ENCODE peak calls at places on chromosomes 1 and 21, in four cellular contexts. N, F, R and Q are unnamed samples.

GRCh38 chr1:235958021-235958420 is 91.3 kb upstream of the LYST start:
- DNase-seq in N (no peak), F (no peak), R (no peak), Q (no peak)

GRCh38 chr1:223703668-223704013 is 8.7 kb upstream of the CAPN2 start:
- DNase-seq in N (no peak), F (no peak), R (no peak), Q (no peak)

GRCh38 chr1:66494488-66494887 is 39.5 kb upstream of the SGIP1 start:
- DNase-seq in N (no peak), F (no peak), R (no peak), Q (no peak)

GRCh38 chr1:29222686-29223085 is 8.0 kb downstream of the MECR start:
- DNase-seq in N (no peak), F (no peak), R (no peak), Q (no peak)

GRCh38 chr21:44571844-44572782 is 1.4 kb upstream of the KRTAP10-4 start:
- DNase-seq in N (no peak), F (no peak), R (no peak), Q (no peak)

GRCh38 chr1:115198938-115199337 is 109.6 kb upstream of the TSPAN2 start:
- DNase-seq in N (peak; percentile 84), F (no peak), R (peak; percentile 96), Q (no peak)

GRCh38 chr1:90800012-90800717 is 83.1 kb upstream of the BARHL2 start:
- DNase-seq in N (no peak), F (no peak), R (no peak), Q (no peak)

GRCh38 chr1:245301921-245302320 is 147.1 kb downstream of the KIF26B start:
- DNase-seq in N (no peak), F (no peak), R (no peak), Q (no peak)

GRCh38 chr1:224497714-224498573 is 63.3 kb upstream of the WDR26 start:
- DNase-seq in N (peak; percentile 89), F (no peak), R (no peak), Q (peak; percentile 93)

GRCh38 chr1:248618878-248619277 is 16.0 kb downstream of the OR2T11 start:
- DNase-seq in N (peak; percentile 31), F (peak; percentile 39), R (no peak), Q (peak; percentile 66)

GRCh38 chr1:43914576-43915525 is 18.8 kb upstream of the ARTN start:
- DNase-seq in N (no peak), F (no peak), R (no peak), Q (no peak)

GRCh38 chr1:1915911-1916835 is 1.1 kb downstream of the CALML6 start:
- DNase-seq in N (no peak), F (peak; percentile 94), R (no peak), Q (no peak)

GRCh38 chr1:244735404-244735803 is 82.5 kb downstream of the DESI2 start:
- DNase-seq in N (peak; percentile 22), F (no peak), R (no peak), Q (peak; percentile 30)

GRCh38 chr1:59427155-59427554 is 130.3 kb downstream of the FGGY start:
- DNase-seq in N (peak; percentile 59), F (no peak), R (peak; percentile 69), Q (no peak)

GRCh38 chr21:45255381-45256020 is 32.2 kb downstream of the POFUT2 start:
- DNase-seq in N (no peak), F (no peak), R (no peak), Q (peak; percentile 18)

GRCh38 chr21:42632336-42632751 is 21.1 kb upstream of the PDE9A start:
- DNase-seq in N (no peak), F (no peak), R (no peak), Q (no peak)

GRCh38 chr1:94240822-94241221 is 3.4 kb upstream of the ARHGAP29 start:
- DNase-seq in N (no peak), F (no peak), R (no peak), Q (no peak)

GRCh38 chr1:225896937-225897549 is 8.1 kb upstream of the LEFTY1 start:
- DNase-seq in N (no peak), F (peak; percentile 52), R (no peak), Q (peak; percentile 93)

GRCh38 chr1:26351591-26352337 is 2.2 kb downstream of the CRYBG2 start:
- DNase-seq in N (peak; percentile 53), F (no peak), R (no peak), Q (no peak)

GRCh38 chr1:33099290-33100118 is 18.6 kb downstream of the AZIN2 start:
- DNase-seq in N (peak; percentile 100), F (no peak), R (peak; percentile 100), Q (peak; percentile 94)

GRCh38 chr1:197919523-197920301 is 2.5 kb downstream of the LHX9 start:
- DNase-seq in N (no peak), F (peak; percentile 16), R (no peak), Q (no peak)

GRCh38 chr1:236395780-236396664 is 1.9 kb downstream of the EDARADD start:
- DNase-seq in N (no peak), F (peak; percentile 21), R (no peak), Q (no peak)

GRCh38 chr1:32900956-32901822 is at the start of gene TMEM54:
- DNase-seq in N (peak; percentile 18), F (peak; percentile 82), R (no peak), Q (no peak)

GRCh38 chr1:11741482-11741881 is 5.5 kb downstream of the AGTRAP start:
- DNase-seq in N (no peak), F (no peak), R (no peak), Q (no peak)

GRCh38 chr1:11740258-11741192 is 4.6 kb downstream of the AGTRAP start:
- DNase-seq in N (no peak), F (no peak), R (no peak), Q (peak; percentile 55)

GRCh38 chr1:11744287-11744686 is 8.4 kb downstream of the AGTRAP start:
- DNase-seq in N (no peak), F (no peak), R (no peak), Q (no peak)

GRCh38 chr1:11738783-11739182 is 2.8 kb downstream of the AGTRAP start:
- DNase-seq in N (no peak), F (no peak), R (no peak), Q (no peak)

DNA sequence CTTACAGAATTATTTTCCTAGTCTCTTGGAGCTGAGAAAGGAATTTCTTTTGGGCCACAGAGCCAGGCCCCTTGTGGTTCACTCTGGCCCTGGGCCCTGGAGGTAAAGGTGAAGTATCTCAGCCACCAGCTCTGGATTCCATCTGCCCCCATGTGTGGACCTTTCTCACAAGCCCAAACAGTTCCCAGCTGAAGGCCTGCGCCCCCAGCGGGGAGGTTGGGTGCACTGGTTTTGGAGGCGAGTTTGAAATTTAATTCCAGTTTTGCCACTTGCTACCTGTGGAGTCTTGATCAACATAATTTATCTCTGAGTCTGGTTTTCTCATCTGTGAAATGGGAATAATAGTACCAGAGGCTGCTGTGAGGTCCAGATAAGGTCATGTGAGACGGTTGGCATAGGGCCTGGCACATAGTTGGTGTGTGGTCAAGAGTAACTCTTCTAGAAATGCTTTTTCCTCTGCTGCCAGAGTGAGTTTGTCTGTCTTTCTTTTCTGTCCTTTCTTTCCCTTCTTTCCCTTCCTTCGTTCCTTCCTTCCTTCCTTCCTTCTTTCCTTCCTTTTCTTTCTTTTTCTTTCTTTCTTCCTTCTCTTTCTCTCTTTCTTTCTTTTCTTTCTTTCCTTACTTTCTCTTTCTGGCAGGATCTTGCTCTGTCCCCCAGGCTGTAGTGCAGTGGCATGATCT is 6.1 kb downstream of the AGTRAP start:
- DNase-seq in N (no peak), F (no peak), R (no peak), Q (no peak)
- TF ChIP-seq CTCF in N (no peak), F (no peak), R (no peak), Q (no peak)

DNA sequence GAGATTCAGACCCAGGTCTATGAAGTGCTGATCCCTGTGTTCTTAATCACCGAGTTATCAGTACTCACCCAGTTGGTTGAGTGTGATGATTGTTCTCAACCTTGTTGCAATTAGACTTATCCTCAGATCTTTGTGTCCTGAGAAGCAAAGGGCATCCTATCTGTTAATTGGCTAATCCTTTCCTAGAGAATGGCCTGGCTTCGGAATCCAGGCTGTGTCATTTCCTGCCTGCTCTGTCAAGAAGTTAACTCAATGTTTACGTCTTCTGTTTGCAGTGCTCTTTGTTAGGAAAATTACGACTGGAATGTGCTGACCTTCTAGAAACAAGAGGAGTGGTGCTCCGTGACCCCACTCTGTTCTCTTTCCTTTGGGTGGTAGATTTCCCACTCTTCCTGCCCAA is 14.7 kb downstream of the GAS5 start:
- DNase-seq in N (peak; percentile 54), F (no peak), R (no peak), Q (no peak)
- H3K4me3 ChIP-seq in N (no peak overlapping the region), F (no peak overlapping the region), R (no peak overlapping the region), Q (no peak overlapping the region)

GRCh38 chr1:11841245-11842153 is 6.1 kb downstream of the NPPA start:
- DNase-seq in N (no peak), F (no peak), R (no peak), Q (no peak)

GRCh38 chr1:11842154-11843041 is 5.2 kb downstream of the NPPA start:
- DNase-seq in N (no peak), F (no peak), R (no peak), Q (peak; percentile 29)

GRCh38 chr1:11850121-11850520 is 2.5 kb upstream of the NPPA start:
- DNase-seq in N (no peak), F (no peak), R (no peak), Q (no peak)

GRCh38 chr1:11847667-11848445 is at the start of gene NPPA:
- DNase-seq in N (peak; percentile 29), F (no peak), R (peak; percentile 55), Q (no peak)

DNA sequence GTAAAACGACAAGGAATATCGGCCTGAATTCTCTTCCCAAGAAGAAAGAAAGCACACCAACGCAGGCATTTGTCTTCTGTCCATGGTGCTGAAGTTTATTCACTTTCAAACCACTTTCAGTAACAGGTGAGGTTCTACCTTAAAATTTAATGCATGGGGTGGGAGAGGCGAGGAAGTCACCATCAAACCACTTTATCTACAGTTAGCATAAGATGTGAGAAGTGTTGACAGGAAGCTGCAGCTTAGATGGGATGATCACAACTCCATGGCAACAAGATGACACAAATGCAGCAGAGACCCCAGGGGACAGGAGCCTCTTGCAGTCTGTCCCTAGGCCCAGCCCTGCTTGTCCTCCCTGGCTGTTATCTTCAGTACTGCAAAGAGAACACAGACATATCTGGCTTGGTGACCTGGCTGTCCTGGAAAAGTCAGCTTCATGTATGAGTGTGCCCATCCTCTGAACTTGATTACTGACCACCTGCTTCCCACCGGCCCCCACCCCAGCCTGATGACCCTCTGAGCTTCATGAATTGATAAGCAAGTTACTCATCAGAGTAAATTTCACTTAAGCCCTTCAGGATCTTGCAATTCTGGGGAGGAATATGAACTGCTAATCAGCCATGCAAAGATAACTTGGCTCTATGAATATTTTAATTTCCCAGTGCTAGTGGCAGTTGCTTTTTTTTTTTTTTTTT is 1.8 kb downstream of the NPPA start:
- DNase-seq in N (peak; percentile 24), F (no peak), R (no peak), Q (no peak)
- TF ChIP-seq CTCF in N (no peak), F (no peak), R (no peak), Q (no peak)

GRCh38 chr1:89553195-89553584 is 28.6 kb downstream of the LRRC8B start:
- DNase-seq in N (no peak), F (no peak), R (no peak), Q (no peak)
- H3K4me3 ChIP-seq in N (no peak overlapping the region), F (no peak overlapping the region), R (no peak overlapping the region), Q (peak overlapping the region; percentile 45)

GRCh38 chr1:203464226-203464625 is 11.4 kb upstream of the PRELP start:
- DNase-seq in N (no peak), F (no peak), R (no peak), Q (no peak)

GRCh38 chr1:203462143-203462542 is 13.5 kb upstream of the PRELP start:
- DNase-seq in N (no peak), F (no peak), R (no peak), Q (no peak)

GRCh38 chr1:203464743-203465142 is 10.9 kb upstream of the PRELP start:
- DNase-seq in N (no peak), F (no peak), R (no peak), Q (no peak)

GRCh38 chr1:203462878-203463277 is 12.7 kb upstream of the PRELP start:
- DNase-seq in N (peak; percentile 78), F (no peak), R (no peak), Q (no peak)

GRCh38 chr1:203463469-203464062 is 12.0 kb upstream of the PRELP start:
- DNase-seq in N (peak; percentile 29), F (no peak), R (no peak), Q (peak; percentile 9)
- TF ChIP-seq CTCF in N (peak; percentile 1), F (no peak), R (no peak), Q (no peak)